ENCODE peak calls at places on chromosomes 11 and 22, in six cellular contexts. D, J, G, R, U and H are unnamed samples.

GRCh38 chr11:73461844-73462435 is 85.7 kb downstream of the RELT start:
- DNase-seq in R (no peak), J (no peak), D (no peak), G (no peak), U (no peak), H (no peak)

GRCh38 chr22:43300891-43301676 is 42.1 kb downstream of the SCUBE1 start:
- DNase-seq in J (no peak), D (no peak), R (no peak), G (no peak), U (no peak), H (no peak)

GRCh38 chr11:119319702-119320592 is 3.0 kb upstream of the MCAM start:
- DNase-seq in D (no peak), J (no peak), U (no peak), G (peak), R (no peak), H (no peak)

GRCh38 chr22:42282943-42283287 is 12.5 kb upstream of the TCF20 start:
- DNase-seq in U (no peak), R (no peak), G (no peak), J (no peak), D (no peak), H (no peak)

GRCh38 chr22:49013707-49014106 is 814.0 kb downstream of the BRD1 start:
- DNase-seq in D (no peak), J (no peak), G (peak), U (no peak), R (peak), H (no peak)

GRCh38 chr22:50507991-50508884 is at the start of gene NCAPH2:
- DNase-seq in J (peak), D (peak), U (peak), G (peak), R (peak), H (peak)

GRCh38 chr11:134905513-134905912 is 493.5 kb upstream of the B3GAT1 start:
- DNase-seq in U (no peak), D (no peak), R (no peak), J (no peak), G (no peak), H (no peak)

GRCh38 chr22:39617342-39617741 is 46.8 kb downstream of the CACNA1I start:
- DNase-seq in U (no peak), J (no peak), D (no peak), R (no peak), G (no peak), H (no peak)

GRCh38 chr11:47355283-47356128 is 3.0 kb upstream of the MYBPC3 start:
- DNase-seq in U (peak), G (peak), J (peak), R (peak), D (no peak), H (peak)

GRCh38 chr11:10646005-10646404 is 47.5 kb downstream of the IRAG1 start:
- DNase-seq in D (no peak), J (no peak), R (peak), U (no peak), G (no peak), H (no peak)

GRCh38 chr22:26229910-26230309 is 60.6 kb downstream of the SEZ6L start:
- DNase-seq in G (no peak), R (no peak), D (no peak), U (no peak), J (no peak), H (no peak)

GRCh38 chr22:43412808-43413785 is 1.3 kb downstream of the MPPED1 start:
- DNase-seq in D (no peak), R (no peak), U (no peak), J (no peak), G (no peak), H (no peak)

GRCh38 chr11:2206291-2206690 is 34.7 kb upstream of the TH start:
- DNase-seq in U (no peak), G (peak), D (no peak), J (peak), R (no peak), H (no peak)

GRCh38 chr11:57913713-57914704 is 109.7 kb upstream of the OR9Q1 start:
- DNase-seq in J (no peak), U (no peak), D (no peak), G (no peak), R (no peak), H (no peak)

GRCh38 chr22:49664891-49665290 is 162.8 kb downstream of the BRD1 start:
- DNase-seq in U (no peak), G (peak), D (no peak), R (no peak), J (no peak), H (no peak)

DNA sequence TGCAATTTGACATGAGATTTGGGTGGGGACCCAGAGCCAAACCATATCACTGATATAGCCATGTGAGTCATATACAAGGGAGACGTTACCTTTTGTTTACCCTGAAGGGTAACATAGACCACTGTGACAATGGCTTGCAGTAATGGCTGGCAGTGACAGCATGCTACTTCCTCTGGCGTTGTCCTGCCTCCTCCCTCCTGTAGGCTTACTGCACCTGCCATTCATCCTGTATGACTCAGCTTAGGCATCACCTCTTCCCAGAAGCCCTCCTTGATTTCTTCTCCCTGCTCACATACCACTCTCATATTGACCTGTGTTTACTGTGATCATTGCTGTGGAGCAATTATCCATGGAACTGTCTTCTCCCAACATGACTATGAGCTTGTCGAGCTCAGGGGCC is 12.0 kb upstream of the PVALB start:
- DNase-seq in G (no peak), R (no peak), U (no peak), D (no peak), J (no peak), H (no peak)
- H3K27ac ChIP-seq in G (no peak), R (no peak), U (no peak), D (no peak), J (no peak), H (no peak)

GRCh38 chr11:87306260-87306861 is 268.6 kb downstream of the TMEM135 start:
- DNase-seq in J (no peak), D (no peak), G (no peak), U (no peak), R (no peak), H (no peak)

GRCh38 chr11:87300640-87301381 is 263.1 kb downstream of the TMEM135 start:
- DNase-seq in J (no peak), G (no peak), R (no peak), U (peak), D (no peak), H (no peak)

GRCh38 chr11:87307101-87307500 is 269.4 kb downstream of the TMEM135 start:
- DNase-seq in R (no peak), J (no peak), G (no peak), U (no peak), D (no peak), H (no peak)

GRCh38 chr11:87301785-87302540 is 264.2 kb downstream of the TMEM135 start:
- DNase-seq in U (no peak), J (no peak), D (no peak), G (no peak), R (no peak), H (no peak)

DNA sequence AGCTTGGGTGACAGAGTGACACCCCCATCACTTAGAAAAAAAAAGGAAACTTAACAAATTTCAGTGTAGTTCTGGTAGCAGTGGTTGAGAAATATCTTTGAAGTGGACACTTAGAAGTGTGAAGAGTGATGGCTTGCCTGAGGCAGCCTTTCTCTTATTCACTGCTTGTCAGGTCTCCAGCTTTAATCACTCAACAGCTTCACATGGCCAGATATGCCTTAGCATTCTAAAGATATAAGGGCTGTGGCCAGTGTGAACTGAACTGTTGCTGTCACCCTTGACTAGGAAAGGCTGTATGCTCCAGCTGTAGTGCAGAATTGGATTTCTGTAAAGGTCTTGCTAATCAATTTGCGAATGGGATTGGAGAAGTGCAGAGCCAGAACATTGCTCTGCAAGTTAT is 266.6 kb downstream of the TMEM135 start:
- DNase-seq in D (no peak), R (no peak), G (no peak), J (no peak), U (no peak), H (no peak)
- H3K27ac ChIP-seq in D (no peak), R (no peak), G (no peak), J (no peak), U (no peak), H (no peak)

DNA sequence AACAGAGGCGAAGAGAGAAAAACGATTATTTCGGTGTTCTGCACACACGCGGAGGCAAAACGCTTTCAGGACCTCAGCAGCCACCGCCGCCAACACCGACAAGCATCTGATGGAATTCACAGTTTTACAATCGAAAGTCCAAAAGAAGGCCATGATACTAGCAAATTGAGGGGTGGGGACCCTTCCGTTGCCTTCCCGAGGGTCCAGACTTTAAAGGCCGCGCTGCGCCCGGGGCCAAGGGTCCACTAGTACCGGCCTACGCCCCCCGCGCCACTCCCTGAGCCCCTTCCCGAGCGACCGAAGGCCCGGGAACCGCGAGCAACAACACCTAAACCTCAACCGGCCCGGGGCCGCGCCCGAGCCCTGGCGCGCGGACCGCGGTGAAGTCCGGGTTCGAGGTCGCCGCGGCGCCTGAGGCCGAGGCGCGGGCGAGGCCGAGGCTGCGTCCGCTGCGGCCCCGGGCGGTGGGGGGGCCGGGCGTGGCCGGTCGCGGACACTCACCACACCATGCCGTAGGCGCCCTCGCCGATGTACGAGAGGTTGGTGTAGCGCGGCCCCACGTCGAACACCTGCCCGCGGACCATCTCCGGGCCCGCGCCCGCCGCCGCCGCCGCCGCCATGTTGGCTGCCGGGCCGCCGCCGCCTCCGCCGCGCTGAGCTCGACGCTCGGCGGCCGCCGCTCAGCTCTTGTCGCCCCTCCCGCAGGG is 471 bp downstream of the MAPK1 start:
- DNase-seq in R (peak), J (peak), U (peak), G (peak), D (peak), H (no peak)
- H3K27ac ChIP-seq in R (peak), J (peak), U (peak), G (peak), D (peak), H (peak)

DNA sequence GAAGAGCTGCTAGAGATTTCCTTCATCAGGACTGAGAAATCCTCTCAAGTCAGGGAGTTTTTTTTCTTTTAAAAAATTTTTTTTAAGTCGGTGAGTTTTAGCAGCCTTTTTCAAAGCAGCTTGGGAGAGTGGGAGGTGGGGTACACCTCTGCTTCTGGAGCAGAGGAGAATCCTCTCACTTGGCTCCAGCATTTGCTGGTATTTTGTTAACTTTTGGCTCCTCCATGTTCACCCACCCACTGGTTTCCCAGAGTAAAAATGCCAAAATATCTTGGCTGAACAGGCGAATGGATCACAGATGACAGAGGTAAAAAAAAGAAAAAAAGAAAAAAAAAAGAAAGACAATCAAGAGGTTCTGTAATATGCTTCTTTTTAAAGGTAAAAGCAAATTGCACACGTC is 68.0 kb downstream of the GAB2 start:
- DNase-seq in R (no peak), U (no peak), G (no peak), J (no peak), D (no peak), H (no peak)
- H3K27ac ChIP-seq in R (peak), U (no peak), G (peak), J (peak), D (no peak), H (no peak)

GRCh38 chr11:116833816-116834534 is 3.4 kb downstream of the APOA1 start:
- DNase-seq in G (no peak), R (peak), J (no peak), U (no peak), D (no peak), H (no peak)

GRCh38 chr11:116835791-116836647 is 1.4 kb downstream of the APOA1 start:
- DNase-seq in J (peak), G (peak), U (peak), R (peak), D (peak), H (no peak)

GRCh38 chr11:116833491-116833815 is 3.7 kb downstream of the APOC3 start:
- DNase-seq in G (peak), D (no peak), U (no peak), R (no peak), J (no peak), H (no peak)

GRCh38 chr11:116836648-116837023 is 786 bp downstream of the APOA1 start:
- DNase-seq in D (no peak), R (no peak), G (peak), J (no peak), U (no peak), H (no peak)

GRCh38 chr11:116835042-116835772 is 2.2 kb downstream of the APOA1 start:
- DNase-seq in D (no peak), J (no peak), G (peak), R (no peak), U (no peak), H (no peak)
- H3K27ac ChIP-seq in D (peak), J (peak), G (peak), R (no peak), U (peak), H (no peak)

DNA sequence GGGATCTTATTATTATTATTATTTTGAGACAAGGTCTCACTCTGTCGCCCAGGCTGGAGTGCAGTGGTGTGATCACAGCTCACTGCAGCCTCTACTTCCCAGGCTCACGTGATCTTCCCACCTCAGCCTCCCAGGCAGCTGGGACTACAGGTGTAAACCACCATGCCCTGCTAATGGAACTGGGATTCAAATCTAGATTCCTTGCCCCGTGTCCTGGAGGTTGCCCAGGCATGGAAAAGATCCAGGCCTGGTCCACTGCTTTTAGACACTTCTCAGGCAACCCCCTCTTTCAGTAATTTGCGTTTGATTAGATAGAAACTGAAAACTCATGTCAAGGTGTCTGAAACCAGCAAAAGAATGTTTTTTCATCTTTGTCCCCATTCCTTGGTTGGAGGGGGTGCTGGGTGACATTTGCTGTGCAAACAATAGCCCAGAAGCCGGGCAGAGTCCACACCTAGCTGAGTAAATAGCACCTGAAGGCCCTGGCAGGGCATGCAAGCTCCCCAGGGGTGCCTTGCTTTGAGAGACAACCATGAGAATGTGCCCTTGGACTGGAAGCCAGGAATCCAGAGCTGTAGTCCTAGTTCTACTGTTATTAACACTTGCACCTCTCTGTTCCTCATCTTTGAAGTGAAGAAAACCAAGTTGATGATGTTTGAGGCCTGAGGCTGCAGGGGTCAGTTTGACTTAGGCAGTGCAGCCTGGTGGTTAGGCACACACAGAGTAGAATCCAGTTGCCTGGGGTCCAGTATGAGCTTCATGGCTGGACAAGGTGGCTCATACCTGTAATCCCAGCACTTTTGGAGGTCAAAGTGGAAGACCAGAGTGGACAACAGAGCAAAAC is 19.1 kb upstream of the XBP1 start:
- DNase-seq in D (no peak), U (peak), G (peak), J (peak), R (no peak), H (no peak)
- H3K27ac ChIP-seq in D (no peak), U (peak), G (no peak), J (peak), R (peak), H (peak)